ENCODE peak calls at places on chromosomes 3 and 15, in four cellular contexts. U is heart left ventricle, X is endothelial cell, C is hepatocyte. L is an unnamed sample.

GRCh38 chr3:14224895-14225294 is 46.3 kb downstream of the LSM3 start:
- DNase-seq in U (no peak), C (no peak), X (no peak), L (no peak)

GRCh38 chr3:115359507-115359906 is 212.4 kb upstream of the ZBTB20 start:
- DNase-seq in U (no peak), C (no peak), X (no peak), L (no peak)

GRCh38 chr3:127141921-127142730 is 50.8 kb upstream of the PRR23E start:
- DNase-seq in C (peak), U (no peak), X (no peak), L (no peak)

GRCh38 chr3:161270991-161271390 is 49.9 kb downstream of the NMD3 start:
- DNase-seq in X (no peak), U (peak), C (no peak), L (no peak)

GRCh38 chr3:185929192-185930151 is 8.3 kb downstream of the TRA2B start:
- DNase-seq in X (no peak), U (no peak), C (no peak), L (no peak)

GRCh38 chr3:150238995-150239612 is 169.0 kb upstream of the TSC22D2 start:
- DNase-seq in U (no peak), X (no peak), C (peak), L (no peak)

GRCh38 chr15:66588971-66589370 is 23.2 kb upstream of the LCTL start:
- DNase-seq in U (no peak), C (no peak), X (no peak), L (no peak)

GRCh38 chr15:69290346-69291164 is 8.2 kb upstream of the PAQR5 start:
- DNase-seq in C (no peak), X (no peak), U (peak), L (no peak)

GRCh38 chr3:129658156-129658843 is 51.8 kb upstream of the PLXND1 start:
- DNase-seq in C (no peak), X (no peak), U (no peak), L (no peak)

DNA sequence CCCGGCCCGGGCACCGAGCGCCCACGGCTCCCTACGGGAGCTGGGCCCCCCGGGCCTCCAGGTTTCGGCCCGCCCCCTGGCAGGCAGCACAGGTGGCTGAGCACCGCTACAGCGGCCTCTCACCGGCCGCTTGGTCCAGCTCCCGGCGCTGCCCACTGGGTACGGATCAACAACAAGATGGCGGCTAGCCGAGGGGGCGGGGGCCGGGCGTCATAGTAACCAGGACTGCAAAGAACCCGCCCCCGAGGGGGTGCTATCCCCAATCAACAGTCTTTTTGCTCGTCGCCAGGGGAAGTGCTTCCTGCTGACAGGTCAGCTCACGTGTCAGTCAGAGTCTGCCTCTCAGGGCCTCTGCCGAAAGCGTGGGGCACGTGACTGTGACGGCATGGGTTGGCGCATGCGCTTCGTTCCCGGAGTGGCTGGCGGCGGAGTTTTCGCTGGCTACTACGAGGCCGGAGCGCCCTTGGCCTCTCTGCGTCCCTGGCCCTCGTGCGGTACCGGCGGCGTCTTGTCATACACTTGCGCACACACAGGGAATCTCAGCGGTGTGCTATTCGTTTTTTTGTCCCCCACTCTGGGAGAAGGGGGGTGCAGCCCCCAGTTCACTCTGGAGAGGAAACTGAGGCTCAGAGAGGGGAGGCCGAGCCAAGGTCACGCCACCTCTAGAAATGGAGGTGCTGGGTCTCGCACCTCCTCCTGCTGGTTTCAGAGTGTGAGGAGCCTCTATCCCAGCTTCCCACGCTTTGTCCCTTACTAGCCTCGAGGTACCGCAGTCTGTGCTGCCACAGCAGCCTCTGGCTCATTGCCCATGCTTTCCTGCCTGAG is at the start of gene IP6K1:
- DNase-seq in U (peak), X (peak), C (peak), L (peak)
- TF ChIP-seq CTCF in U (no peak), X (no peak), C (no peak), L (no peak)

GRCh38 chr3:139299261-139300132 is 44.3 kb upstream of the MRPS22 start:
- DNase-seq in C (peak), X (no peak), U (no peak), L (no peak)
- TF ChIP-seq CTCF in C (no peak), X (no peak), U (no peak), L (no peak)

GRCh38 chr3:170410428-170411029 is 8.1 kb upstream of the CLDN11 start:
- DNase-seq in U (no peak), X (no peak), C (peak), L (no peak)
- TF ChIP-seq CTCF in U (peak), X (peak), C (peak), L (no peak)

GRCh38 chr15:53962646-53963561 is 15.3 kb upstream of the UNC13C start:
- DNase-seq in X (peak), C (peak), U (no peak), L (no peak)
- TF ChIP-seq CTCF in X (peak), C (peak), U (peak), L (no peak)

DNA sequence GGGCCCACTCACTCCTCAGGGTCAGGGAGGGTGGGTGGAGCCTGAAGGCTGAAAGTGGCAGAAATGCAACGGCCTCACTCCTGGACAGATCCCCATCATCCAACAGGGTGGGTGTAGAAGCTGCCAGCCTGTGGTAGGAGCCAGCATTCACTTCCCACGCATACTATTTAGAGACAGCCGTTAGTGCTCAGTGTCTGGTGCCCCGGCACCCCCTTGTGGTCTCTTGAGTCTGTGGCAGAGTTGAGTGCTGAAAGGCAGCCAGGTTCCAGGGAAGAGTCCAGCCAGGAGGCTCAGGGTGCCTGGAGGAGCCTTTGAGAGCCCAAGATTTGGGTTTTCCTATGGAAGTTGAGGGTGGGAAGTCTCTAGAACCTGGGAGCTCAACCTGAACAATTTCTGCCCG is 2.1 kb upstream of the GNAT1 start:
- DNase-seq in C (peak), U (peak), X (peak), L (no peak)
- TF ChIP-seq CTCF in C (peak), U (peak), X (peak), L (no peak)

GRCh38 chr15:71572452-71573053 is 237.8 kb upstream of the NR2E3 start:
- DNase-seq in X (peak), C (no peak), U (no peak), L (no peak)
- TF ChIP-seq CTCF in X (no peak), C (no peak), U (peak), L (no peak)

GRCh38 chr3:138114988-138115971 is at the start of gene DZIP1L:
- DNase-seq in U (peak), C (peak), X (peak), L (peak)
- TF ChIP-seq CTCF in U (peak), C (peak), X (peak), L (no peak)

GRCh38 chr15:78045189-78045588 is 32.3 kb downstream of the TBC1D2B start:
- DNase-seq in X (no peak), U (no peak), C (no peak), L (no peak)

GRCh38 chr15:78046796-78047341 is 30.6 kb downstream of the TBC1D2B start:
- DNase-seq in C (no peak), X (no peak), U (no peak), L (no peak)

GRCh38 chr15:78047631-78048409 is 29.7 kb downstream of the TBC1D2B start:
- DNase-seq in C (peak), U (peak), X (no peak), L (no peak)

GRCh38 chr15:78041946-78042345 is 35.6 kb downstream of the TBC1D2B start:
- DNase-seq in U (no peak), X (no peak), C (no peak), L (no peak)

DNA sequence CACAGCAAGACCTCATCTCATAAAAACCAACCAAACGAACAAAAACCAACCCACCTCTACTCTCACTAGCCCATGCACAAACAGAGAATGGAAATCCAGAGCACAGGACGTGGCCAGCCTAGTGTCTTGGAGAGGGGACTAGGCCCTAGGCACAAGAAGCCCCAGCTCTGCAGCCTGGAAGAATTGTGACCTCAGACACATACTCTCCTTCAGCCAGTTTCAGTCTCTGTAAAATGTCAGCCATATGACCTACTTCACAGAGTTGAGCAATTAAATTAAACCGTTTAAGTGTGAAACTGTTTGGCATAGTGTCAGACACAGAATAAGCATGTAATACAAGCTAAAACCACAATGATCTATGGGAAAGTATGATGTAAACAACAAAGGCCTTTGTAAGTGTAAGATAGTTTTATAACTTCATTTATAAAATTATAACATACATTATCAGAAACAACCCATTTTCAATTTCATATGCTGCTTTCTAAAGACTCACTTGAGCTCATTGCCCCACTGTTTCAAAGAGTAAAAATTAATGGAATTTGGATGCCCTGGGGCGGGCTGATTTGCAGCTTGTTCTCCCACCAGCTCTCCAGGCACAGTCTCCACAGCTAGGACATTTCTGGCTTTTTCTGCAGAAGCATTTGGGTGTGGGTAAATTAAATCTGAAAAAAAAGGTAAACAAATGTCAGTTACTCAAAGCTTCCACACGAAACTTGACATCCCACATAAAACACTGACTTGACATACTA is 32.9 kb downstream of the TBC1D2B start:
- DNase-seq in C (no peak), X (no peak), U (no peak), L (no peak)
- TF ChIP-seq CTCF in C (no peak), X (no peak), U (no peak), L (no peak)

GRCh38 chr15:77549552-77550274 is 83.0 kb downstream of the LINGO1 start:
- DNase-seq in U (no peak), C (no peak), X (no peak), L (no peak)
- TF ChIP-seq CTCF in U (no peak), C (no peak), X (no peak), L (no peak)

L was measured in activated B cell treated with CpG ODN at 0.5 μM for 24 hours.